ENCODE peak calls at places on chromosome 15, in four cellular contexts. F is SK-N-SH, N is GM12878, I is HepG2. P is an unnamed sample.

GRCh38 chr15:66151809-66152208 is 101.7 kb downstream of the MEGF11 start:
- DNase-seq in I (no peak), N (no peak), F (peak), P (no peak)

GRCh38 chr15:47384316-47384715 is 333.0 kb upstream of the SEMA6D start:
- DNase-seq in N (no peak), F (no peak), I (no peak), P (no peak)

GRCh38 chr15:34810455-34811146 is 15.3 kb upstream of the ACTC1 start:
- DNase-seq in F (no peak), N (no peak), I (no peak), P (no peak)

GRCh38 chr15:83248151-83248851 is 36.2 kb downstream of the BNC1 start:
- DNase-seq in N (peak), I (peak), F (peak), P (no peak)

GRCh38 chr15:56249080-56249479 is 5.4 kb upstream of the RFX7 start:
- DNase-seq in F (peak), I (peak), N (no peak), P (no peak)

GRCh38 chr15:64224508-64224907 is 61.7 kb upstream of the PPIB start:
- DNase-seq in I (peak), N (no peak), F (peak), P (no peak)

GRCh38 chr15:90981681-90982080 is 12.7 kb downstream of the PRC1 start:
- DNase-seq in I (no peak), F (no peak), N (peak), P (no peak)

GRCh38 chr15:63019539-63020109 is 22.9 kb upstream of the TPM1 start:
- DNase-seq in N (no peak), F (no peak), I (peak), P (no peak)

GRCh38 chr15:31102374-31103342 is 1.1 kb upstream of the TRPM1 start:
- DNase-seq in N (no peak), I (no peak), F (no peak), P (no peak)

GRCh38 chr15:80152896-80153876 is at the start of gene FAH:
- DNase-seq in I (peak), N (no peak), F (peak), P (no peak)

GRCh38 chr15:98966036-98966787 is 41.4 kb downstream of the PGPEP1L start:
- DNase-seq in N (no peak), F (no peak), I (no peak), P (no peak)

GRCh38 chr15:91528811-91529210 is 324.7 kb upstream of the SLCO3A1 start:
- DNase-seq in I (no peak), N (no peak), F (no peak), P (no peak)

GRCh38 chr15:90201944-90202375 is 830 bp downstream of the SEMA4B start:
- DNase-seq in N (no peak), F (peak), I (no peak), P (no peak)

GRCh38 chr15:34217587-34218225 is 7.1 kb upstream of the EMC4 start:
- DNase-seq in N (no peak), F (no peak), I (no peak), P (no peak)

GRCh38 chr15:45319472-45320214 is 58.7 kb downstream of the GATM start:
- DNase-seq in F (no peak), I (no peak), N (no peak), P (no peak)

GRCh38 chr15:89419370-89419984 is 76.9 kb downstream of the RHCG start:
- DNase-seq in F (no peak), N (no peak), I (peak), P (no peak)

GRCh38 chr15:62112616-62113593 is 46.1 kb downstream of the C2CD4A start:
- DNase-seq in I (peak), N (no peak), F (no peak), P (no peak)

GRCh38 chr15:94476681-94477080 is 245.3 kb downstream of the MCTP2 start:
- DNase-seq in N (no peak), F (no peak), I (no peak), P (no peak)

GRCh38 chr15:77565516-77565915 is 67.2 kb downstream of the LINGO1 start:
- DNase-seq in N (no peak), F (no peak), I (no peak), P (no peak)

GRCh38 chr15:77546050-77546501 is 86.6 kb downstream of the LINGO1 start:
- DNase-seq in N (no peak), F (peak), I (no peak), P (no peak)

GRCh38 chr15:73483053-73483452 is 40.1 kb downstream of the REC114 start:
- DNase-seq in I (no peak), N (no peak), F (no peak), P (no peak)

GRCh38 chr15:92925409-92925808 is 25.3 kb downstream of the CHD2 start:
- DNase-seq in F (no peak), N (no peak), I (no peak), P (no peak)

GRCh38 chr15:64525828-64526530 is 65.6 kb downstream of the ZNF609 start:
- DNase-seq in F (no peak), I (no peak), N (no peak), P (no peak)

GRCh38 chr15:38613085-38613484 is 48.5 kb upstream of the RASGRP1 start:
- DNase-seq in N (no peak), I (no peak), F (no peak), P (no peak)

GRCh38 chr15:53918180-53919079 is 59.8 kb upstream of the UNC13C start:
- DNase-seq in F (no peak), I (peak), N (no peak), P (no peak)

GRCh38 chr15:36886135-36887011 is 214.0 kb downstream of the MEIS2 start:
- DNase-seq in N (no peak), I (no peak), F (no peak), P (no peak)

GRCh38 chr15:36885709-36886108 is 214.6 kb downstream of the MEIS2 start:
- DNase-seq in F (no peak), I (no peak), N (no peak), P (no peak)

GRCh38 chr15:36884404-36885335 is 215.7 kb downstream of the MEIS2 start:
- DNase-seq in F (no peak), N (no peak), I (no peak), P (no peak)

GRCh38 chr15:36882487-36883108 is 217.8 kb downstream of the MEIS2 start:
- DNase-seq in N (no peak), I (no peak), F (no peak), P (no peak)

DNA sequence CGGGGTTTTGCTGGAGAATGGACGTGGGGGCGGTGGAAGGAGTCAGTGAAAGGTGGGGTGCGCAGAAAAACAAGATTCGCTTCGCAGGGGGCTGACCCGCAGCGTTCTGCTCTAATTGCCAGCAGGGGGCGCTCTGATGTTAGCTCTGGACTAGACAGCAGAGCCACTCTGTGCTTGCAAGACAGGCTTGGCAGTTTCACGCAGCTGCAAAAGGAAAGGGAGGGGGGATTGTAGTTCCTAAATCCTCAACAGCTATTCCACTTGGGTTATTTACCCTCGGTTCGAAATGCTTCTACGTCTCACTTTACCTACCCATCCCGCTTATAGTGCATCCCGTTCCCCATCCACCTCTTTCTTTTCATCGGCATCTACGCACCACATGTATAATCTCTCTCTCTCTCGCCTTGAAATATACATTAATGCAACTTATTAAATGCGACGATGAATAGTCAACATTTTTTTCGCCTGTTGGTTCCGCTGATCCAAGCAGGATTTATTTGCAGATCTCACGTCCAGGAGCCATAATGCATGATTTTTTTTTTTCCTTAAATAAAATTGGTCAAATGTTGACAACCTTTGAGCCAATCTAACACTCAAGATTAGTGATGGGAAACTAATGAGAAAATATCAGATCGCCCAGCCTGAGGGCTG is 216.5 kb downstream of the MEIS2 start:
- DNase-seq in F (peak), I (peak), N (peak), P (peak)
- TF ChIP-seq POLR2AphosphoS5 in F (peak), I (no peak), N (no peak), P (no peak)

DNA sequence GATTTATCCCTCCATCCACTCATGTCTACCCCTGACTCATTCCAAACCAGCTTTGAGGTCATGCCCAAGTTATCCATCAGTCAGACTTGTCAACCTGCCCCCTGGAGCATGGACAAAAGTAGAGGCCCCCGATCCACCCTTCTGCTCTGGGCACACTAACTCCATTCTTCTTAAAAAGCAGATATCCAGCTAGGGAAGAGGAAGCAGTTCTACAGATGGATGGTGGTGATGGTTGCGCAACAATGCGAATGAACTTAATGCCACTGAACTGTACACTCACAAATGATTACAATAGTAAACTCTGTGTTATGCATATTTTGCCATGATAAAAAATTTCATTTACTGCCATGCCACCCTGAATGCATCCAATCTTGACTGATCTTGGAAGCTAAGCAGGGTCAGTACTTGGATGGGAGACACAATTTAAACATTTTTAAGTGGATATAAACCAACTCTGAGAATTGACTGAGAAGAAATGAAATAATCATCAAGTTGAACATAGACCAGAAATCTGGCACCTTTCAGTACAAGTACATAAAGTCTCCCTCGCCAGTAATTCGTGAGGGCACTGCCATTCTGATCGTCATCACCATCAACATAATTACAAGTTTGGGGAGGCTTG is 124.8 kb downstream of the ATP10A start:
- DNase-seq in N (no peak), F (no peak), I (no peak), P (no peak)
- TF ChIP-seq TAF1 in N (no peak), F (no peak), I (no peak), P (no peak)

GRCh38 chr15:78922527-78922926 is 22.3 kb downstream of the CTSH start:
- DNase-seq in F (no peak), N (no peak), I (no peak), P (no peak)

GRCh38 chr15:78921517-78921916 is 23.3 kb downstream of the CTSH start:
- DNase-seq in N (no peak), I (no peak), F (no peak), P (no peak)

GRCh38 chr15:78925076-78925624 is 19.7 kb downstream of the CTSH start:
- DNase-seq in I (no peak), N (no peak), F (no peak), P (no peak)

GRCh38 chr15:78923480-78924360 is 21.1 kb downstream of the CTSH start:
- DNase-seq in I (no peak), F (no peak), N (no peak), P (no peak)

DNA sequence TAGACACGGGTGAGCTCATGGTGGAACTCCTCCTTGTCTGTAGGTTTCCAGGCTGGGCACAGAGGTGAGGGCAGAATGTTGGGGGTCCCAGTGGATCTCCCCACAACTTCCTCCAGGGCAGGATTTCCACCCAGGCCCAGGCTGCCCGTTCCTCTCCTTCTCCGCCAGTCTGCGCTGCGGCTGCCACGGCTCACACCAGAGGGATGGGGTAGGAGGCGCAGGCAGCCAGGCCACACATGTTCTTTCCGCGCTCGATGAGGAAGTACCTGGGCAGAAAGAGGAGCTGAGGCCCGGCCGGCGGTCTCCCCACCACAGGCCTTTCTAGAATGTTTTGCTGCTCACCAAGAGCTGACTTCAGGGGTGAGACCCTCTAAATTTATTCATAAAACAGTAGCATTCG is 22.9 kb downstream of the CTSH start:
- DNase-seq in I (no peak), F (no peak), N (no peak), P (no peak)
- TF ChIP-seq POLR2AphosphoS5 in I (peak), F (no peak), N (peak), P (no peak)

GRCh38 chr15:81276967-81277366 is 47.0 kb downstream of the STARD5 start:
- DNase-seq in I (no peak), F (no peak), N (no peak), P (no peak)

GRCh38 chr15:81277851-81278250 is 46.1 kb downstream of the STARD5 start:
- DNase-seq in I (no peak), N (no peak), F (no peak), P (no peak)

GRCh38 chr15:81274932-81275341 is 49.0 kb downstream of the STARD5 start:
- DNase-seq in I (peak), F (peak), N (peak), P (no peak)

GRCh38 chr15:81274255-81274654 is 49.7 kb downstream of the STARD5 start:
- DNase-seq in F (no peak), I (no peak), N (no peak), P (no peak)

DNA sequence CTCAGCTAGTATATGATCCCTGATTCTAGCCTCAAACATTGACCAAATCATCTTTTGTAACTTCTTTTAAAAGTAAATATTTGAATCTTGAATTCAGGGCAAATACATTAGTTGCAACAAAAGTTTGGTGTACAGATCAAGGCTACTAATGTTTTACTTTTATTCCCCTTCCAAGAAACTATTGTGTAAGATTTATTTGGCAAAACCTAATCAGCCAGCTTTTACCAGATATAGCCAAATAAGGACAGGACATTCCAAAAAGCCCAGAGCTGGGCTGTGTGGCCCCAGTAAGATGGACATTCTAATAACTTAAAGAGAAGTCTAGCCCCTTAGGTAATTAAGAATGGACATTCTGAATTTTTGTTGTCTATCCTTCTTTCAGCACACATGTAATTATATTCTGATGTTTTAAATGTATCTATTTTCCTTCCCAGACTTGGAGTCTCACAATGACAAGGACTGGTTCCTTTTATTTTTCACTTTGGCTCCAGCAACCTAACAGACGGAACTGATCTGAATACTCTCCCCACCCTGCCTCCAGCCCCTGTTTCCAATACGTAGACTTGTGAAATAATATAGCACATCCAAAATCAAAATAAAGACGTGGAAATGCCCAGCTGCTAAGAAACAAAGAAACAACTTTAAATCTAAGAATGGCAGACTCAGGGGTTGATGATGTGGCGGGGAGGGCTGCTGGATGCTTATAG is 48.1 kb downstream of the STARD5 start:
- DNase-seq in I (no peak), N (no peak), F (no peak), P (no peak)
- TF ChIP-seq TAF1 in I (no peak), N (no peak), F (no peak), P (no peak)

GRCh38 chr15:85702321-85703230 is 92.1 kb downstream of the KLHL25 start:
- DNase-seq in N (no peak), F (no peak), I (no peak), P (no peak)
- TF ChIP-seq POLR2AphosphoS5 in N (peak), F (no peak), I (no peak), P (no peak)

DNA sequence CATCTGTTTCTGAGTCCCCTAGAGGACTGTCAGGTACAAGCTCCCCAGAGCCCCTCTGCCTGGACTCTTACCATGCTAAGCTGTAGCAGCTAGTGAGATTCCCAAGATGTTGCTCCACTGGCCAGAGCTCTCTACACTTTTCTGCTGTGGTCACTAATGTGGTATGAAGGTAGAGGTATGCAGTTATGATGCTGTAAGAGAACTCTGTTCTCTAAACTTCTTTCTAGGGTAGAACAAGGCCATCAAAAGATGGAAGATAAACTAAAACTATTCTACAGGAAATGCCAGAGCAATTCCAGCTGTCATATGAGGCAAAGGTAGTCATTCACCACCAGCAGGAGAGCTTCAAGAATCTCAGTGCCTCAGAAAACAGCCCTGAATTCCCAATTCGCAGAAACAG is 517.4 kb upstream of the ARRDC4 start:
- DNase-seq in N (no peak), I (no peak), F (no peak), P (no peak)
- TF ChIP-seq TAF1 in N (no peak), I (no peak), F (no peak), P (no peak)

GRCh38 chr15:101084801-101085200 is 165.6 kb downstream of the LRRK1 start:
- DNase-seq in F (no peak), N (no peak), I (no peak), P (no peak)

GRCh38 chr15:101088311-101088710 is 163.5 kb downstream of the CHSY1 start:
- DNase-seq in F (no peak), I (no peak), N (no peak), P (no peak)

GRCh38 chr15:101087172-101087769 is 164.6 kb downstream of the CHSY1 start:
- DNase-seq in F (no peak), N (no peak), I (no peak), P (no peak)

GRCh38 chr15:101085311-101085700 is 166.1 kb downstream of the LRRK1 start:
- DNase-seq in F (no peak), I (no peak), N (no peak), P (no peak)

GRCh38 chr15:101086394-101087171 is 165.3 kb downstream of the CHSY1 start:
- DNase-seq in N (no peak), I (no peak), F (no peak), P (no peak)
- TF ChIP-seq POLR2AphosphoS5 in N (no peak), I (no peak), F (no peak), P (no peak)

DNA sequence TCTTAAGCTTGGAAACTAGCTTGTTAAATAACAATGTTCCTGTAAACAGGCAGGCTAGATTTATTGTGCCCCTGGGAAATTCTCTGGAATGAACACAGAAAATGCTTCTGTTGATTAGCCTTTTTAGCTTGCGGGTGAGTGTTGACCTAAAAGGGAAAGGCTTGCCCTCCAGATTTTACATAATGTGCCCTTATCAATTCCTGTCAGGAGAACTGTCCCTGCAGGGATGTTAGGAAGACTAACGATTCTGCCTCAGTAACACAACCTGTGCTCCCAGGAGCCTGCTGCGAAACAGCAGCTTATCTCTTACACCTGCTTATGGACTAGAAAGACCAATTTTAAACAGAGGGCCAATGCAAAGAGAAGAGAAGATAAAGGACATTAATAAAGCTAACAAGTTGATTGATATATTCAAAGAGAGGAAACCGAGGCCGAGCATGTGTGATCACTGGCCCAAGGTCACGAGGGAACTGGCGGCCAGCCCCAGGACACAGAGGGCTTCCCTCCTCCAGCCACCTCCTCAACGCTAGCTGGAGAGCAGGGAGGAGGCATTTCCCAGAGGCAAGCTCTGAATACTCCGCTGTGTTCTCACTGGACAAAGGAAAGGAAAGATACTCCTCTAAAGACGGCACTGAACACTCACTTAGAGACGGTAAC is 48.4 kb upstream of the TJP1 start:
- DNase-seq in F (peak), I (no peak), N (no peak), P (no peak)
- TF ChIP-seq TAF1 in F (no peak), I (no peak), N (no peak), P (no peak)